ENCODE peak calls at places on chromosomes 16 and 17, in eight cellular contexts. H, O, Y, A, S, D, Z and I are unnamed samples.

GRCh38 chr17:78089557-78090281 is 38.8 kb downstream of the TMC6 start:
- DNase-seq in O (no peak), S (no peak), Y (no peak), H (no peak), Z (no peak), D (no peak), A (no peak), I (peak; percentile 10)

GRCh38 chr16:73361061-73361460 is 313.1 kb upstream of the ZFHX3 start:
- DNase-seq in H (no peak), Z (no peak), A (no peak), Y (no peak), S (no peak), O (no peak), D (no peak), I (no peak)

GRCh38 chr17:39903158-39903884 is 15.1 kb downstream of the GSDMB start:
- DNase-seq in Z (peak; percentile 14), S (no peak), D (no peak), H (no peak), A (no peak), Y (peak; percentile 19), O (no peak), I (peak; percentile 64)

GRCh38 chr17:45296003-45296832 is 20.6 kb downstream of the MAP3K14 start:
- DNase-seq in A (no peak), O (no peak), Z (no peak), H (no peak), Y (no peak), S (no peak), D (peak; percentile 70), I (no peak)

GRCh38 chr16:1163567-1164055 is 10.7 kb downstream of the CACNA1H start:
- DNase-seq in O (no peak), Y (no peak), D (peak; percentile 69), S (no peak), A (no peak), Z (no peak), H (no peak), I (peak; percentile 24)

GRCh38 chr17:22266231-22266630 is 573.9 kb downstream of the KCNJ18 start:
- DNase-seq in O (no peak), S (peak; percentile 45), A (no peak), Z (no peak), Y (no peak), H (no peak), D (no peak), I (no peak)

GRCh38 chr17:20073056-20073979 is 64.2 kb downstream of the SPECC1 start:
- DNase-seq in H (peak; percentile 38), A (no peak), O (no peak), Y (peak; percentile 78), Z (peak; percentile 65), D (no peak), S (no peak), I (peak; percentile 71)

GRCh38 chr16:84397090-84397489 is 28.8 kb downstream of the ATP2C2 start:
- DNase-seq in H (no peak), S (no peak), Y (no peak), D (no peak), Z (no peak), A (no peak), O (no peak), I (no peak)

GRCh38 chr16:4733747-4734062 is 366 bp downstream of the ANKS3 start:
- DNase-seq in D (peak; percentile 22), Z (no peak), Y (peak; percentile 68), A (peak; percentile 1), O (no peak), S (no peak), H (no peak), I (no peak)

GRCh38 chr16:30562021-30562420 is 3.8 kb upstream of the ZNF764 start:
- DNase-seq in D (no peak), S (no peak), O (no peak), H (peak; percentile 75), Y (no peak), A (no peak), Z (no peak), I (no peak)

GRCh38 chr17:38748329-38749221 is at the start of gene PCGF2:
- DNase-seq in A (no peak), S (peak; percentile 92), D (peak; percentile 89), Z (no peak), Y (peak; percentile 97), H (peak; percentile 95), O (peak; percentile 58), I (peak; percentile 83)

GRCh38 chr16:30839523-30840227 is 52.7 kb upstream of the ZNF629 start:
- DNase-seq in Z (no peak), H (peak; percentile 39), D (no peak), Y (no peak), A (no peak), O (no peak), S (peak; percentile 26), I (peak; percentile 9)

GRCh38 chr16:88839745-88840588 is 16.8 kb downstream of the GALNS start:
- DNase-seq in D (no peak), S (no peak), Z (no peak), A (no peak), Y (no peak), H (no peak), O (no peak), I (no peak)

GRCh38 chr16:1113889-1114526 is 18.0 kb upstream of the C1QTNF8 start:
- DNase-seq in A (no peak), D (no peak), S (no peak), O (no peak), H (no peak), Y (no peak), Z (no peak), I (no peak)

GRCh38 chr16:84266451-84266850 is 26.6 kb upstream of the KCNG4 start:
- DNase-seq in H (peak; percentile 21), Z (no peak), Y (no peak), A (no peak), D (peak; percentile 69), O (no peak), S (no peak), I (peak; percentile 77)

GRCh38 chr16:3982216-3982615 is 101.7 kb upstream of the CREBBP start:
- DNase-seq in Z (no peak), D (no peak), O (no peak), H (no peak), A (no peak), Y (no peak), S (no peak), I (no peak)

GRCh38 chr17:74453665-74454196 is 12.7 kb upstream of the CD300A start:
- DNase-seq in O (peak; percentile 73), D (peak; percentile 97), Y (no peak), Z (no peak), A (no peak), S (no peak), H (no peak), I (peak; percentile 70)

GRCh38 chr16:29315916-29316517 is 90.5 kb downstream of the NPIPB11 start:
- DNase-seq in Y (no peak), D (no peak), Z (no peak), H (no peak), O (no peak), A (no peak), S (no peak), I (no peak)

GRCh38 chr16:49081556-49081955 is 200.1 kb downstream of the CBLN1 start:
- DNase-seq in O (no peak), H (no peak), Y (no peak), D (no peak), A (no peak), Z (no peak), S (no peak), I (no peak)

GRCh38 chr16:4922721-4923342 is 14.1 kb downstream of the PPL start:
- DNase-seq in Y (no peak), O (no peak), H (no peak), Z (no peak), A (no peak), S (no peak), D (no peak), I (no peak)

GRCh38 chr16:28475221-28475620 is 3.1 kb upstream of the NPIPB7 start:
- DNase-seq in H (no peak), D (no peak), S (no peak), Z (no peak), A (no peak), O (no peak), Y (peak; percentile 2), I (no peak)

GRCh38 chr16:27258241-27258734 is 10.3 kb downstream of the NSMCE1 start:
- DNase-seq in Z (no peak), A (no peak), H (no peak), S (no peak), D (no peak), Y (no peak), O (no peak), I (no peak)

GRCh38 chr17:36742267-36743000 is 141.1 kb downstream of the MRM1 start:
- DNase-seq in Z (no peak), S (peak; percentile 85), H (no peak), A (no peak), Y (no peak), D (no peak), O (no peak), I (no peak)